ENCODE peak calls at places on chromosomes 5 and 9, in five cellular contexts. I, G, U, R and Q are unnamed samples. For H3K36me3, the result is how much of the 10 kb centered on the place peaks cover.

GRCh38 chr5:51225671-51226419 is 157.4 kb upstream of the ISL1 start:
- DNase-seq in G (no peak), R (no peak), I (no peak), U (no peak), Q (no peak)

GRCh38 chr9:128341435-128341849 is 1.1 kb downstream of the SLC27A4 start:
- DNase-seq in U (no peak), R (peak), I (peak), G (peak), Q (peak)

GRCh38 chr5:158876263-158876942 is 223.3 kb downstream of the EBF1 start:
- DNase-seq in G (no peak), I (no peak), R (no peak), U (no peak), Q (no peak)

GRCh38 chr9:38443597-38443996 is 19.3 kb upstream of the IGFBPL1 start:
- DNase-seq in U (no peak), I (no peak), G (no peak), R (peak), Q (no peak)

GRCh38 chr5:148820778-148821395 is 5.5 kb upstream of the ADRB2 start:
- DNase-seq in G (no peak), I (peak), U (no peak), R (peak), Q (no peak)

GRCh38 chr9:6921335-6921734 is 163.6 kb downstream of the KDM4C start:
- DNase-seq in U (no peak), G (no peak), R (no peak), I (no peak), Q (no peak)

GRCh38 chr5:82405618-82406199 is 127.6 kb upstream of the RPS23 start:
- DNase-seq in R (peak), G (no peak), I (peak), U (no peak), Q (no peak)

GRCh38 chr9:124411514-124412227 is 3.6 kb downstream of the PSMB7 start:
- DNase-seq in I (peak), G (no peak), R (peak), U (no peak), Q (no peak)

GRCh38 chr9:129481824-129482511 is 138.9 kb downstream of the C9orf50 start:
- DNase-seq in R (no peak), U (peak), G (no peak), I (no peak), Q (no peak)
- TF ChIP-seq CTCF in R (peak), U (no peak), G (no peak), I (peak), Q (no peak)

DNA sequence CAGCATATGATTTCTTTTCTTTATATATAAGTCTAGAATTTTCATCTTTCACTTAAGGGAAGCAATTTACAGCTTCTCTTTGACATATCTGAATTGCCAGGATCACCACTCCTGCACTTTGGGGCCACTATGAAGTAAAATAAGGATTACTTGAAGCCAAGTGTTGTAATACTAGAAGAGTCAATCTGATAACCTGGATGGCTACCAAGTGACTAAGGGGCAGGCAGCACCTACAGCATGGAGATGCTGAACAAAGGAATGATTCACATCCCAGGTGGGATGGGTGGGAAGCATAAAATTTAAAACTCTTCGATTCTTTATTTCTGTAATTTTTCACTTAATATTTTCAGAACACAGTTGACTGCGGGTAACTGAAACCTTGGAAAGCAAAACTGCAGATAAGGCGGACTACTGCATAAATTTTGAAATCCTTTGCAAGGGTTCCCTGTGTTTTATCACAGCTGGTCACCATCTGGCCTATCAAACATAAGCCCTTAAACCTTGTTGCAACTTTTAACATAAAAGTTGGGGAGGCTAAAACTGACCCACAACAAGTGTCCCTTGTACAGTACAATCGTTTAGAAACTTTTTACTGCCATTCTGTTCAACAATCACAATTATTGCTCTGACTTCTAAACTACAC is 31.2 kb downstream of the NR3C1 start:
- DNase-seq in R (peak), G (no peak), U (no peak), I (peak), Q (no peak)
- H3K27ac ChIP-seq in R (peak), G (no peak), U (no peak), I (no peak), Q (no peak)

GRCh38 chr5:150024241-150024984 is 23.9 kb downstream of the HMGXB3 start:
- DNase-seq in U (no peak), G (no peak), R (no peak), I (peak), Q (no peak)
- H3K36me3 ChIP-seq in U (under half), G (under half), R (half or more), I (under half), Q (under half)

GRCh38 chr9:136544549-136545064 is 1.2 kb downstream of the NOTCH1 start:
- DNase-seq in U (peak), I (no peak), G (peak), R (peak), Q (peak)

GRCh38 chr9:136546697-136547481 is 1.0 kb upstream of the NOTCH1 start:
- DNase-seq in G (peak), U (peak), R (peak), I (peak), Q (peak)

GRCh38 chr9:136543830-136544548 is 1.9 kb downstream of the NOTCH1 start:
- DNase-seq in R (no peak), U (no peak), G (peak), I (no peak), Q (no peak)

GRCh38 chr9:136545966-136546696 is at the start of gene NOTCH1:
- DNase-seq in I (peak), U (peak), R (peak), G (peak), Q (peak)

DNA sequence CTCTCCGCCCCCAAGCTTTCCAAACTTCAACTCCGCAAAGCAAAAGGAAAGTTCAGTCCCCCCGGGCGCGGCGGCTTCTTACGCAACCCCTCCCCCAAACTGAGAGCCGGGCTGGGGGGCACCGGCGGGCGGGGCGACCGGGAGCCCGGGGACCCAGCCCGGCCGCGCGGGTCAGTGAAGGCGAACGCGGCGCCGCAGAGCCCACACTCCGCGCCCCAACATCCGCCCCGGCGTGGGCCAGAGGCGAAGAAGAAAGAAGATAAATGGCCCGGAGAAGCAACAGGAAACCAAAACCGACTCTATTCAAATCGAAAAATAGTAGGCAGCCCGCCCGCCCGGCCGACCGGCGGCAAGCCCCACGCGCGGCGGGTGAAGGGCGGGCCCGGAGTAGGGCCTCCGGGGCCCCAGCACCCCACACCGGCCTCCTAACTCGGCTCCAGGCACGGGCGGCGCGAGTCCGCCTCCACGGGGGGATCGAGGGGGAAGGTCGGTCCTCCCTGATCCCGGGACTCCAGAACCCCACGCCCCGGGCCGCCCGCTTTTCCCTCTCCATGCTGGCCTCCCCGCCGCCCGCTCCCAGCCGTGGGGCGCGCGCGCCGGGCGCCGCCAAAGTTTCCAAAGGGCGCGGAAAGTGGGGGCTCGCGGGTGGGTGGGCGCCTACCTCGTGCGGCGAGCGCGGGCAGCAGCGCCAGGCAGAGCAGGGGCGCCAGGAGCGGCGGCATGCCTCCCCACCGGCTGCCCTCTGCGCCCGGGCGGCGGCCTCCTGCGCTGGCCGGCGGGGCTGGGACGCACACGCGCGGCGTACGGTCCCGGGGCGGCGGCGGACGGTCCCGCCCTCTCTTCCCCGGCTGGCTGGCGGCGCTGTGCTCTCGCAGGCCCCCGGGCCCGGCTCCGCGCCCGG is 533 bp downstream of the NOTCH1 start:
- DNase-seq in R (no peak), U (peak), G (no peak), I (no peak), Q (no peak)
- TF ChIP-seq CTCF in R (no peak), U (no peak), G (no peak), I (peak), Q (no peak)

GRCh38 chr5:125612356-125613149 is 810.7 kb upstream of the GRAMD2B start:
- DNase-seq in G (peak), R (no peak), U (no peak), I (no peak), Q (peak)
- H3K27ac ChIP-seq in G (no peak), R (no peak), U (no peak), I (no peak), Q (no peak)

GRCh38 chr9:33030285-33030684 is 5.2 kb downstream of the DNAJA1 start:
- DNase-seq in U (no peak), G (no peak), I (no peak), R (no peak), Q (no peak)

GRCh38 chr9:33032292-33032691 is 7.2 kb downstream of the DNAJA1 start:
- DNase-seq in G (no peak), R (no peak), I (no peak), U (no peak), Q (no peak)

GRCh38 chr9:33032865-33033264 is 7.8 kb downstream of the DNAJA1 start:
- DNase-seq in R (no peak), I (no peak), U (no peak), G (no peak), Q (no peak)

GRCh38 chr9:33025572-33026347 is 687 bp downstream of the DNAJA1 start:
- DNase-seq in G (peak), U (peak), I (peak), R (peak), Q (peak)

DNA sequence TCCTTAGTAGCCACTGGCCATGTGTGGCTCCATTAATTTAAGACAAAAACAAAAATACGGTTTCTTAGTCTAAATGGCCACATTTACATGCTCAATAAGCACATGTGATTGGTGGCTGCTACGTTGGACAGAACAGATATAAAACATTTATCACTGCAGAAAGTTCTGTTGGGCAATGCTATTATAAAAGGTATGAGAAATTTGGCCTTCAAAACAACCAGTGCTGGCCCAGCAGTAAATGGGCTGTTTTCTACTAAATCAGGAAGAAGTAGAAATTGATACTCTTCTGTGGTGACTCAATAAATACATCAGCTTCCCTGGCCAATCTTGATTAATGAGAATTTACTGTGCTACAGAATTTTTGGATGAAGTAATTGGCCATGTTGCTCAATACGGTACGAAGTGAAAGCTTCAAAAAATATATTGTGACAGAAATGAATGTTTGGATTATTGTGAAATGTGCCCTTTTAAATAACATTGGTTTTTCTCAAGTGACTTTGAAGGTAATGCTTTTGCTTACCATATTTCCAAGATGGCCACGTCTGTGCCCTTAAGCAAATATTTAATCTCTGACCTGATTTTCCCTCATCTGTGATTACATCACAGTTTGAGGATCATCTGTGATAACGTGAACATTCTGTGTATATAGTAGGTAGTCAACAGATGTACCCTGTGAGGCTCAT is 4.2 kb downstream of the DNAJA1 start:
- DNase-seq in G (no peak), U (no peak), R (no peak), I (peak), Q (no peak)
- H3K36me3 ChIP-seq in G (under half), U (under half), R (half or more), I (under half), Q (under half)

GRCh38 chr5:152560508-152561137 is 155.5 kb upstream of the NMUR2 start:
- DNase-seq in G (no peak), U (peak), R (peak), I (peak), Q (peak)
- TF ChIP-seq CTCF in G (peak), U (no peak), R (peak), I (peak), Q (peak)